ENCODE peak calls at places on chromosomes 16 and 17, in five cellular contexts. One of them, this sample, is unnamed.

GRCh38 chr17:58330997-58331814 is 2.6 kb upstream of the TSPOAP1 start:
- DNase-seq in fibroblast of lung: no peak
- DNase-seq in CD8-positive, alpha-beta T cell: peak
- DNase-seq in heart right ventricle: no peak
- DNase-seq in GM06990: peak
- DNase-seq in this sample: peak

GRCh38 chr17:31511176-31511540 is 119.7 kb downstream of the RAB11FIP4 start:
- DNase-seq in fibroblast of lung: no peak
- DNase-seq in CD8-positive, alpha-beta T cell: no peak
- DNase-seq in heart right ventricle: no peak
- DNase-seq in GM06990: no peak
- DNase-seq in this sample: no peak

GRCh38 chr16:74842413-74842812 is 67.8 kb upstream of the FA2H start:
- DNase-seq in fibroblast of lung: no peak
- DNase-seq in CD8-positive, alpha-beta T cell: no peak
- DNase-seq in heart right ventricle: no peak
- DNase-seq in GM06990: no peak
- DNase-seq in this sample: no peak

GRCh38 chr17:50638572-50638850 is 3.8 kb downstream of the ABCC3 start:
- DNase-seq in fibroblast of lung: peak
- DNase-seq in CD8-positive, alpha-beta T cell: no peak
- DNase-seq in heart right ventricle: no peak
- DNase-seq in GM06990: no peak
- DNase-seq in this sample: no peak

GRCh38 chr17:73786286-73786743 is 142.1 kb upstream of the SDK2 start:
- DNase-seq in fibroblast of lung: peak
- DNase-seq in CD8-positive, alpha-beta T cell: no peak
- DNase-seq in heart right ventricle: no peak
- DNase-seq in GM06990: no peak
- DNase-seq in this sample: no peak

GRCh38 chr16:15897834-15898254 is 9.4 kb upstream of the CEP20 start:
- DNase-seq in fibroblast of lung: peak
- DNase-seq in CD8-positive, alpha-beta T cell: no peak
- DNase-seq in heart right ventricle: no peak
- DNase-seq in GM06990: peak
- DNase-seq in this sample: no peak

GRCh38 chr17:50426814-50427787 is 1.1 kb downstream of the ACSF2 start:
- DNase-seq in fibroblast of lung: peak
- DNase-seq in CD8-positive, alpha-beta T cell: no peak
- DNase-seq in heart right ventricle: peak
- DNase-seq in GM06990: peak
- DNase-seq in this sample: no peak

GRCh38 chr17:83119987-83120864 is 40.8 kb downstream of the METRNL start:
- DNase-seq in fibroblast of lung: no peak
- DNase-seq in CD8-positive, alpha-beta T cell: no peak
- DNase-seq in heart right ventricle: no peak
- DNase-seq in GM06990: peak
- DNase-seq in this sample: peak

GRCh38 chr17:7769854-7770253 is 52.3 kb downstream of the DNAH2 start:
- DNase-seq in fibroblast of lung: no peak
- DNase-seq in CD8-positive, alpha-beta T cell: no peak
- DNase-seq in heart right ventricle: no peak
- DNase-seq in GM06990: no peak
- DNase-seq in this sample: no peak

GRCh38 chr16:515963-516226 is 11.6 kb upstream of the CAPN15 start:
- DNase-seq in fibroblast of lung: no peak
- DNase-seq in CD8-positive, alpha-beta T cell: no peak
- DNase-seq in heart right ventricle: no peak
- DNase-seq in GM06990: no peak
- DNase-seq in this sample: no peak

GRCh38 chr17:33284022-33284421 is 9.1 kb downstream of the ASIC2 start:
- DNase-seq in fibroblast of lung: peak
- DNase-seq in CD8-positive, alpha-beta T cell: no peak
- DNase-seq in heart right ventricle: no peak
- DNase-seq in GM06990: no peak
- DNase-seq in this sample: no peak

GRCh38 chr17:3037259-3037658 is 26.1 kb downstream of the OR1D5 start:
- DNase-seq in fibroblast of lung: no peak
- DNase-seq in CD8-positive, alpha-beta T cell: no peak
- DNase-seq in heart right ventricle: no peak
- DNase-seq in GM06990: no peak
- DNase-seq in this sample: no peak

GRCh38 chr17:81870978-81871386 is at the start of gene ARHGDIA:
- DNase-seq in fibroblast of lung: no peak
- DNase-seq in CD8-positive, alpha-beta T cell: no peak
- DNase-seq in heart right ventricle: no peak
- DNase-seq in GM06990: no peak
- DNase-seq in this sample: no peak

GRCh38 chr16:508884-509736 is 18.4 kb upstream of the CAPN15 start:
- DNase-seq in fibroblast of lung: no peak
- DNase-seq in CD8-positive, alpha-beta T cell: no peak
- DNase-seq in heart right ventricle: no peak
- DNase-seq in GM06990: no peak
- DNase-seq in this sample: no peak

GRCh38 chr16:11833951-11834695 is 17.2 kb downstream of the RSL1D1 start:
- DNase-seq in fibroblast of lung: peak
- DNase-seq in CD8-positive, alpha-beta T cell: no peak
- DNase-seq in heart right ventricle: no peak
- DNase-seq in GM06990: no peak
- DNase-seq in this sample: no peak

GRCh38 chr17:41483991-41484826 is 3.3 kb upstream of the KRT35 start:
- DNase-seq in fibroblast of lung: no peak
- DNase-seq in CD8-positive, alpha-beta T cell: no peak
- DNase-seq in heart right ventricle: no peak
- DNase-seq in GM06990: no peak
- DNase-seq in this sample: no peak

GRCh38 chr16:84643180-84643583 is 5.1 kb upstream of the KLHL36 start:
- DNase-seq in fibroblast of lung: peak
- DNase-seq in CD8-positive, alpha-beta T cell: no peak
- DNase-seq in heart right ventricle: peak
- DNase-seq in GM06990: no peak
- DNase-seq in this sample: no peak

GRCh38 chr16:86025706-86026105 is 126.7 kb downstream of the IRF8 start:
- DNase-seq in fibroblast of lung: no peak
- DNase-seq in CD8-positive, alpha-beta T cell: no peak
- DNase-seq in heart right ventricle: no peak
- DNase-seq in GM06990: no peak
- DNase-seq in this sample: no peak

GRCh38 chr17:14307560-14308024 is 6.7 kb downstream of the HS3ST3B1 start:
- DNase-seq in fibroblast of lung: peak
- DNase-seq in CD8-positive, alpha-beta T cell: no peak
- DNase-seq in heart right ventricle: no peak
- DNase-seq in GM06990: no peak
- DNase-seq in this sample: no peak

GRCh38 chr17:17479209-17479608 is 2.4 kb downstream of the MED9 start:
- DNase-seq in fibroblast of lung: no peak
- DNase-seq in CD8-positive, alpha-beta T cell: no peak
- DNase-seq in heart right ventricle: no peak
- DNase-seq in GM06990: no peak
- DNase-seq in this sample: no peak

GRCh38 chr16:67539271-67539670 is 10.6 kb downstream of the RIPOR1 start:
- DNase-seq in fibroblast of lung: no peak
- DNase-seq in CD8-positive, alpha-beta T cell: no peak
- DNase-seq in heart right ventricle: no peak
- DNase-seq in GM06990: no peak
- DNase-seq in this sample: no peak

DNA sequence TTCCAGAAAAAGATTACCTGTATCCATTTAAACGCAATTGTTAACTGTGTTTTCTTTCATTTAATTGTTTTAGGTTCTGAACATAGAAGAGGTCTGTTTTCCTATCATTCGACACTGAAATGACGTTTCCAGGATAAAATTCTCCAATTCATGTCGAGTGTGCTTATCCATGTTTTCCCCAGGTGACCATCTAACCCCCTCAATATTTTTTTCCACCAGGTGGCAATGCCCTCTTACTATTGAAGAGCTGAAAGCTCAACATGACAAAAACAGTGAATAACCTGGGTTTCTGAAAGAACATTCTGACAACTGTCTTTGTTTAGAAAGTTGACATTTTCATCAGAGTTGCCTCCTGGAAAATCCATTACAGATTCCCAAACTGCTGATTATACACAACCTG is 948.7 kb downstream of the KCNJ2 start:
- DNase-seq in fibroblast of lung: peak
- DNase-seq in CD8-positive, alpha-beta T cell: no peak
- DNase-seq in heart right ventricle: no peak
- DNase-seq in GM06990: no peak
- DNase-seq in this sample: no peak
- TF ChIP-seq CTCF in fibroblast of lung: no peak
- TF ChIP-seq CTCF in CD8-positive, alpha-beta T cell: no peak
- TF ChIP-seq CTCF in heart right ventricle: peak
- TF ChIP-seq CTCF in GM06990: no peak
- TF ChIP-seq CTCF in this sample: no peak

DNA sequence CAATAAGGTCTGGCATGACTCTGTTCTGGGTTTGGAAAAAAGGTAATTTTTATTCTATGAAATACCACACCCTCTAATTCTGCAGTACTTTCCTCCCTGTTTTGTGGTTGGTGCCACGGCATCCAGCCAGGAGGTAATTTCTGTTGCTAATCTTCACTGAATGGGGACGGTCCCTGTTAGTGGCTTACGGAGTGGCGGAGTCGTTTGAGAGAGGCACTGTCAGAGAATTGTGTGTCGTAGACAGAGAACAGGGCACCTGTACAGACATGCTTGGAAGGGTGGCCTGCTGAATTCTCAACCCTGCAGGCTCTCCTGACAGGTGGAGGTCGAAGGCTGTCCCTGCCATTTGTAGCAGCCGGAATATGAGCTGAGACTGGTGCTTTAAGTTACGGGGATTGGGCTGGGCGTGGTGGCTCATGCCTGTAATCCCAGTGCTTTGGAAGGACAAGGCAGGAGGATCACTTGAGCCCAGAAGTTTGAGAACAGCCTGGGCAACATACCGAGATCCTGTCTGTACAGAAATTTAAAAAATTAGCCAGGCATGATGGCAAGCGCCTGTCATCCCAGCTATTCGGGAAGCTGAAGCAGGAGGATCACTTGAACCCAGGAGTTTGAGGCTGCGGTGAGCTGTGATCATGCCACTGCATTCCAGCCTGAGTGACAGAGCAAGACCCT is 33.2 kb downstream of the EEF2K start:
- DNase-seq in fibroblast of lung: no peak
- DNase-seq in CD8-positive, alpha-beta T cell: no peak
- DNase-seq in heart right ventricle: no peak
- DNase-seq in GM06990: no peak
- DNase-seq in this sample: no peak
- TF ChIP-seq CTCF in fibroblast of lung: no peak
- TF ChIP-seq CTCF in CD8-positive, alpha-beta T cell: no peak
- TF ChIP-seq CTCF in heart right ventricle: no peak
- TF ChIP-seq CTCF in GM06990: no peak
- TF ChIP-seq CTCF in this sample: no peak

GRCh38 chr16:25606069-25606468 is 85.7 kb upstream of the HS3ST4 start:
- DNase-seq in fibroblast of lung: no peak
- DNase-seq in CD8-positive, alpha-beta T cell: no peak
- DNase-seq in heart right ventricle: no peak
- DNase-seq in GM06990: no peak
- DNase-seq in this sample: no peak
- TF ChIP-seq CTCF in fibroblast of lung: no peak
- TF ChIP-seq CTCF in CD8-positive, alpha-beta T cell: no peak
- TF ChIP-seq CTCF in heart right ventricle: no peak
- TF ChIP-seq CTCF in GM06990: no peak
- TF ChIP-seq CTCF in this sample: no peak

DNA sequence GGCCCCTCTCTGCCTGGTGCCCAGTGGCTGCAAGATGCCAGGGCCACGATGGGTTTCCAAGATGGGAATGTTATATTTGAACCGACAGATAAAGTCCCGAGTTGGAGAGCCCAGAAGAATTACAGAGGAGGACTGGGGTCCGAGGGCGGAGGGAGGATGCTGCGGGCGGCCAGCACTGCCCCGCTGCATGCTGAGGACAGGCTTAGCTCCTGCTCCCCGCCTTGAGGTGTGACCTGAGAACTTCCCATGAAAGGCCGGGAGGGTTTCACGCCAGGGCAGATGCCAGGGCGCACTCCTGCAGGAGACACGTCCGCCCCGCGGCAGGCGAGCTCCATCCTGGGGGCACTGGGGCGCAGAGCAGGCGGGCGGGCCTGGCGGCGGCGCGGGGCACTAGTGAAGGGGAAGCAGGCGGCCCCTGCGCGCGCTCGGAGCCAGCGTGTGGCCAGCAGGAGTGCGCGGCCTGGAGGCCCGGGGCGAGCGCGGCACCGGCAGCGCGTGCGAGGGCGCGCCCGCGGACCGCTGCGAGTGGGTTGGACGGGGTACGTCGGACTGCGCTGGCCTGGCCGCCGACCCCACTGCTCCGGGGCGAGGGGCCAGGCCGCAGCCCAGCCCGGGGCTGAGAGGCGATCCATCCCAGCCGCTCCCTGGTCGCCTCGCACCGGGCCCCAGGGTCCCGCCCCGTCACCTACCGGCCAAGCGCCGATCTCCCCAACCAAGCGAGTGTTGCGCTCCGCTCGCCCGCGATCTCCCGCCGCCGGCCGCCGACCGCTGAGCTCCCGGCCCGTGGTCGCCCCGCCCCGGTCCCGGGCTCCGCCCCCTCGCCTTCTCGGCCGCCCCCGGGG is at the start of gene MAP3K14:
- DNase-seq in fibroblast of lung: peak
- DNase-seq in CD8-positive, alpha-beta T cell: peak
- DNase-seq in heart right ventricle: peak
- DNase-seq in GM06990: no peak
- DNase-seq in this sample: peak
- TF ChIP-seq CTCF in fibroblast of lung: peak
- TF ChIP-seq CTCF in CD8-positive, alpha-beta T cell: peak
- TF ChIP-seq CTCF in heart right ventricle: no peak
- TF ChIP-seq CTCF in GM06990: no peak
- TF ChIP-seq CTCF in this sample: no peak

GRCh38 chr16:89507834-89508590 is at the start of gene SPG7:
- DNase-seq in fibroblast of lung: peak
- DNase-seq in CD8-positive, alpha-beta T cell: peak
- DNase-seq in heart right ventricle: peak
- DNase-seq in GM06990: peak
- DNase-seq in this sample: peak
- TF ChIP-seq CTCF in fibroblast of lung: no peak
- TF ChIP-seq CTCF in CD8-positive, alpha-beta T cell: no peak
- TF ChIP-seq CTCF in heart right ventricle: no peak
- TF ChIP-seq CTCF in GM06990: peak
- TF ChIP-seq CTCF in this sample: no peak

GRCh38 chr16:66524601-66525164 is 25.2 kb downstream of the TK2 start:
- DNase-seq in fibroblast of lung: no peak
- DNase-seq in CD8-positive, alpha-beta T cell: no peak
- DNase-seq in heart right ventricle: no peak
- DNase-seq in GM06990: peak
- DNase-seq in this sample: peak
- TF ChIP-seq CTCF in fibroblast of lung: no peak
- TF ChIP-seq CTCF in CD8-positive, alpha-beta T cell: no peak
- TF ChIP-seq CTCF in heart right ventricle: no peak
- TF ChIP-seq CTCF in GM06990: peak
- TF ChIP-seq CTCF in this sample: peak

GRCh38 chr17:47704781-47705180 is 10.8 kb downstream of the TBKBP1 start:
- DNase-seq in fibroblast of lung: no peak
- DNase-seq in CD8-positive, alpha-beta T cell: no peak
- DNase-seq in heart right ventricle: no peak
- DNase-seq in GM06990: no peak
- DNase-seq in this sample: no peak
- TF ChIP-seq CTCF in fibroblast of lung: no peak
- TF ChIP-seq CTCF in CD8-positive, alpha-beta T cell: no peak
- TF ChIP-seq CTCF in heart right ventricle: no peak
- TF ChIP-seq CTCF in GM06990: no peak
- TF ChIP-seq CTCF in this sample: no peak

GRCh38 chr17:4482338-4483011 is 16.2 kb upstream of the SPNS2 start:
- DNase-seq in fibroblast of lung: no peak
- DNase-seq in CD8-positive, alpha-beta T cell: no peak
- DNase-seq in heart right ventricle: no peak
- DNase-seq in GM06990: no peak
- DNase-seq in this sample: no peak
- TF ChIP-seq CTCF in fibroblast of lung: no peak
- TF ChIP-seq CTCF in CD8-positive, alpha-beta T cell: no peak
- TF ChIP-seq CTCF in heart right ventricle: no peak
- TF ChIP-seq CTCF in GM06990: no peak
- TF ChIP-seq CTCF in this sample: no peak